ENCODE peak calls at places on chromosomes 4 and X, in nine cellular contexts. J is colonic mucosa; O is effector memory CD4-positive, alpha-beta T cell; M is CD4-positive, CD25-positive, alpha-beta regulatory T cell; R is endodermal cell; E is mucosa of descending colon; Y is heart left ventricle; G is CD8-positive, alpha-beta memory T cell; F is tibial artery. W is an unnamed sample. For H3K4me1 and H3K9me3, the result is how much of the 10 kb centered on the place peaks cover.

GRCh38 chrX:11787564-11787963 is 29.5 kb downstream of the MSL3 start:
- DNase-seq in R (peak), Y (peak), J (peak), E (peak), M (peak), F (peak), G (peak), O (peak), W (peak)

GRCh38 chrX:50812995-50813842 is 775 bp downstream of the SHROOM4 start:
- DNase-seq in G (no peak), M (no peak), O (no peak), R (peak), J (peak), E (peak), F (peak), Y (peak), W (no peak)

GRCh38 chrX:39022106-39022505 is 220.8 kb downstream of the MID1IP1 start:
- DNase-seq in R (no peak), E (no peak), G (no peak), O (no peak), M (no peak), Y (no peak), J (no peak), F (no peak), W (no peak)

GRCh38 chr4:54545663-54546424 is 111.9 kb upstream of the KIT start:
- DNase-seq in Y (no peak), J (no peak), M (no peak), E (no peak), R (no peak), F (no peak), G (no peak), O (no peak), W (no peak)

GRCh38 chrX:139815771-139816170 is 107.8 kb upstream of the MCF2 start:
- DNase-seq in J (no peak), G (no peak), M (no peak), E (no peak), O (no peak), Y (no peak), F (no peak), R (no peak), W (no peak)

GRCh38 chr4:75916091-75916661 is 13.9 kb upstream of the PPEF2 start:
- DNase-seq in J (peak), G (no peak), F (no peak), Y (no peak), R (peak), O (no peak), M (peak), E (no peak), W (no peak)

GRCh38 chr4:119087121-119087520 is 48.5 kb upstream of the MYOZ2 start:
- DNase-seq in J (no peak), O (no peak), G (no peak), R (no peak), Y (no peak), E (no peak), M (no peak), F (no peak), W (no peak)

GRCh38 chr4:165106518-165106917 is 6.1 kb downstream of the TMEM192 start:
- DNase-seq in E (no peak), J (no peak), Y (no peak), F (no peak), M (no peak), G (no peak), O (no peak), R (no peak), W (no peak)

GRCh38 chr4:85187106-85187505 is 220.6 kb upstream of the WDFY3 start:
- DNase-seq in M (no peak), J (no peak), O (no peak), F (no peak), R (no peak), Y (no peak), G (no peak), E (no peak), W (no peak)

GRCh38 chrX:49976682-49977197 is 54.3 kb downstream of the CLCN5 start:
- DNase-seq in F (no peak), R (no peak), G (no peak), Y (no peak), E (no peak), O (no peak), M (no peak), J (no peak), W (no peak)

GRCh38 chr4:89572224-89572858 is 264.6 kb downstream of the SNCA start:
- DNase-seq in G (no peak), O (no peak), E (no peak), R (no peak), F (no peak), M (no peak), J (no peak), Y (no peak), W (no peak)

GRCh38 chr4:106773106-106773905 is 262.8 kb downstream of the DKK2 start:
- DNase-seq in Y (no peak), G (no peak), E (no peak), F (no peak), R (no peak), O (no peak), J (no peak), M (no peak), W (no peak)

GRCh38 chr4:96472103-96472867 is 632.4 kb downstream of the PDHA2 start:
- DNase-seq in J (no peak), R (no peak), E (no peak), G (no peak), M (no peak), O (no peak), Y (no peak), F (no peak), W (no peak)

GRCh38 chr4:1608196-1608820 is 75.8 kb downstream of the FAM53A start:
- DNase-seq in F (no peak), M (no peak), J (no peak), E (no peak), G (peak), Y (peak), O (no peak), R (no peak), W (no peak)

GRCh38 chr4:76061977-76062376 is 12.5 kb upstream of the ART3 start:
- DNase-seq in R (no peak), F (no peak), J (no peak), M (no peak), O (no peak), G (no peak), Y (no peak), E (no peak), W (no peak)

GRCh38 chr4:108846568-108846967 is 83.7 kb upstream of the ETNPPL start:
- DNase-seq in R (no peak), M (no peak), J (no peak), O (no peak), F (no peak), E (no peak), G (no peak), Y (no peak), W (no peak)

GRCh38 chr4:43374352-43374751 is 481.8 kb downstream of the GRXCR1 start:
- DNase-seq in F (no peak), R (no peak), Y (no peak), J (no peak), O (no peak), M (no peak), G (no peak), E (no peak), W (no peak)

GRCh38 chr4:54542540-54543041 is 115.2 kb upstream of the KIT start:
- DNase-seq in O (no peak), M (no peak), E (no peak), Y (no peak), R (no peak), J (no peak), F (no peak), G (no peak), W (no peak)

GRCh38 chrX:32741910-32742309 is 469.4 kb downstream of the DMD start:
- DNase-seq in J (no peak), Y (peak), M (no peak), E (no peak), R (no peak), O (no peak), F (no peak), G (no peak), W (no peak)

GRCh38 chr4:94262163-94263016 is 54.7 kb downstream of the SMARCAD1 start:
- DNase-seq in E (no peak), F (no peak), M (no peak), J (no peak), O (no peak), Y (no peak), G (no peak), R (no peak), W (no peak)

GRCh38 chr4:17336524-17336941 is 175.4 kb downstream of the QDPR start:
- DNase-seq in F (no peak), G (peak), O (peak), M (peak), Y (no peak), J (peak), E (peak), R (no peak), W (no peak)

GRCh38 chrX:37060999-37061398 is 52.8 kb downstream of the FAM47C start:
- DNase-seq in R (peak), O (no peak), F (no peak), M (peak), J (no peak), G (no peak), Y (no peak), E (no peak), W (peak)

GRCh38 chrX:139931646-139932076 is 1.2 kb downstream of the ATP11C start:
- DNase-seq in O (no peak), E (no peak), G (no peak), R (peak), J (no peak), Y (peak), F (no peak), M (peak), W (no peak)

GRCh38 chr4:148052448-148052847 is 320.6 kb downstream of the ARHGAP10 start:
- DNase-seq in M (peak), Y (no peak), R (no peak), E (no peak), O (no peak), F (no peak), J (no peak), G (peak), W (no peak)
- H3K4me1 ChIP-seq in M (half or more), Y (half or more), R (under half), E (under half), O (half or more), F (under half), J (under half), G (half or more), W (under half)

DNA sequence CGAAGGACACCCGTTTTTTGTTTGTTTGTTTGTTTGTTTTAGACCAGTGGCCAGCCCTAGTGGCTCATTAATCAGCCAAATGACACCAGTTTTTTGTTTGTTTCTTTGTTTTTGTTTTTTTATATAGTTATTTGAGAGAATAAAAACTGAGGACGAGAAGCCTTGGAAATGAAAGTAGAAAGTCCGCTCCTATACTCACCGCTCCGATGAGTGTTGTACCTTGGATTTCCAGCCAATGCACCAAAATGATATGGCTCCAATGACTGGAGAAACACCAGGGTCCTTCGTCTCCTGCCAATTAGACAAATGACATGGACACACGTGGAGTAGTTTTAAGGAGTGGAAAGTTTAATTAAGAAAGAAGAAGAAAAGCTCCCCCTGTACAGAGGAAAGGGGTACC is 87.9 kb downstream of the ZXDA start:
- DNase-seq in M (no peak), G (no peak), F (no peak), Y (no peak), E (no peak), R (no peak), O (no peak), J (no peak), W (no peak)
- H3K9me3 ChIP-seq in M (under half), G (under half), F (under half), Y (under half), E (under half), R (under half), O (under half), J (under half), W (under half)

GRCh38 chr4:153788419-153789276 is at the start of gene SFRP2:
- DNase-seq in O (no peak), F (peak), J (no peak), E (no peak), R (peak), M (no peak), Y (no peak), G (no peak), W (no peak)
- H3K4me3 ChIP-seq in O (peak), F (peak), J (no peak), E (no peak), R (peak), M (no peak), Y (peak), G (no peak), W (peak)

GRCh38 chr4:15001248-15001824 is 945 bp upstream of the CPEB2 start:
- DNase-seq in G (peak), R (peak), O (peak), M (peak), E (peak), J (peak), F (peak), Y (peak), W (no peak)
- H3K4me1 ChIP-seq in G (under half), R (under half), O (under half), M (under half), E (under half), J (under half), F (under half), Y (under half), W (under half)

DNA sequence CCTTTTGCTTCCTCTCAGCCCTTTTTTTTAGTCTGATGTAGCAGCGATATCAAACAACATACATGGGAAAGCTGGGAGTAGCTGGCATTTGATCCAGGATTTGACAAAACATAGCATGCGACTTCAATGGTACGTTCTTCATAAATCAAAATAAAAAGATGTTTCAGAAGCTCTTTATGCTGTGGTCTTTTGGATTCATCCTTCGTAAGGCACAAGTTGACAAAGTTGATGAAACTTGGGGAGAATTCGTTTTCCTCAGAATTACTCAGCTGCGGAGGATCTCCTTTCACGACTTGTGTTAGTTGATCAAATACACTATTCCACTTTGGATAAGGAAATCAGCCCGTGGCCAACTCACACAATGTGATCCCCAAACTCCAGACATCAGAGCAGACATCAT is 38.1 kb upstream of the CHIC1 start:
- DNase-seq in Y (no peak), G (no peak), J (no peak), M (no peak), F (no peak), R (no peak), E (no peak), O (no peak), W (no peak)
- H3K9me3 ChIP-seq in Y (under half), G (under half), J (under half), M (under half), F (under half), R (under half), E (under half), O (under half), W (under half)

DNA sequence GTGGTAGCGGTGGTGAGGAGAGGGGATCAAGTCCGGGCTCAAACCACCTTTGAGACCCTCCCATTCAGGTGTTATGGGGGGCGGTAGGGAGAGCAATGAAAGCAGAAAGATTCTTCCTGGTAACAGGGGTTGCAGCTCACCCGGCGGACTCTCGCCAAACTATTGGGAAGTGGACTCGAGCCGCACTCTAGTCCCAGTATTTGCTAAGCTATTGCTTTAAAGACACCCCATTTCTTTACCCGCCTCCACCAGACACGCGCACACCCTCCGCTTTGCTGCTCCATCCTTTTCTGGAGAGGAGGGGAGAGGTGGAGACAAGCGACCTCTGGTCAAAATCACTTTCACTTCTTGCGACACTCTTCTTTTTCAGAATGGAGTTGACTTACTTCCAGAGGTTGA is 625 bp upstream of the GABRA4 start:
- DNase-seq in G (no peak), F (no peak), O (no peak), J (no peak), M (no peak), E (no peak), Y (peak), R (no peak), W (no peak)
- H3K4me3 ChIP-seq in G (no peak), F (peak), O (no peak), J (peak), M (peak), E (no peak), Y (peak), R (peak), W (peak)

GRCh38 chr4:156950090-156950489 is 21.5 kb downstream of the PDGFC start:
- DNase-seq in R (no peak), E (no peak), G (no peak), F (no peak), M (no peak), O (no peak), Y (no peak), J (no peak), W (no peak)
- H3K4me1 ChIP-seq in R (under half), E (under half), G (under half), F (under half), M (under half), O (under half), Y (half or more), J (under half), W (under half)

DNA sequence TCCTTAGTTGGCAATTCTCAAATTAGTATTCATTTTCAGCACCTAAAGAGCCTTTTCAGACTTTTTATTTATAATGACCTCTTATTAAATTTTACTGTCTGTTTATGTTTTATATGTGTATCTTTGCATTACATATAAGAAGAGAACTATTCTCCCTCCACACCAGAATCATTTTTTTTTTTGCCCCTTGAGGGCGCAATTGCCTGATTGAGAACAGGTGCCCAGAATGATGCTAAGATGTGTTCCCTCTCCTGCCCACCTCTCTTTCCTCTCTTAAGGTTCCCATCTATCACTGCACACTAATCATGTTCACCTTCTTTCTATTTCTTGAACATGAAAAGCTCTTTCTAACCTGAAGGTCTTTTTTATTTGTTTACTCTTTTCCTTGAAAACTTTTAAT is 44.2 kb upstream of the ADAM29 start:
- DNase-seq in M (no peak), O (no peak), F (no peak), G (no peak), Y (no peak), J (no peak), E (no peak), R (peak), W (peak)
- H3K9me3 ChIP-seq in M (under half), O (under half), F (under half), G (under half), Y (under half), J (under half), E (under half), R (under half), W (under half)